ENCODE peak calls at places on chromosomes 12 and 14, in nine cellular contexts. J, R, W, G, L, B, N, H and D are unnamed samples.

GRCh38 chr12:45773734-45774133 is 44.2 kb downstream of the ARID2 start:
- DNase-seq in J (no peak), R (no peak), W (no peak), G (no peak), L (no peak), B (no peak), N (no peak), H (no peak), D (no peak)

GRCh38 chr12:124520896-124521295 is 46.5 kb downstream of the NCOR2 start:
- DNase-seq in J (no peak), R (no peak), W (no peak), G (no peak), L (no peak), B (no peak), N (no peak), H (no peak), D (no peak)

GRCh38 chr12:113097716-113098427 is 37.7 kb downstream of the RASAL1 start:
- DNase-seq in J (no peak), R (no peak), W (no peak), G (no peak), L (peak; percentile 23), B (no peak), N (no peak), H (no peak), D (no peak)

GRCh38 chr12:62466018-62466595 is 519 bp upstream of the MON2 start:
- DNase-seq in J (no peak), R (peak; percentile 49), W (peak; percentile 4), G (no peak), L (peak; percentile 32), B (peak; percentile 57), N (peak; percentile 34), H (peak; percentile 27), D (peak; percentile 44)

GRCh38 chr12:108728820-108729611 is 2.3 kb downstream of the CORO1C start:
- DNase-seq in J (no peak), R (peak; percentile 52), W (no peak), G (no peak), L (no peak), B (peak; percentile 65), N (no peak), H (no peak), D (no peak)

GRCh38 chr12:7229741-7230140 is 40.3 kb downstream of the PEX5 start:
- DNase-seq in J (no peak), R (no peak), W (no peak), G (no peak), L (no peak), B (no peak), N (no peak), H (no peak), D (peak; percentile 11)

GRCh38 chr14:41785696-41786095 is 179.0 kb downstream of the LRFN5 start:
- DNase-seq in J (no peak), R (peak; percentile 4), W (no peak), G (no peak), L (no peak), B (peak; percentile 34), N (no peak), H (peak; percentile 3), D (no peak)

GRCh38 chr14:84485016-84485415 is 1044.9 kb upstream of the FLRT2 start:
- DNase-seq in J (no peak), R (no peak), W (no peak), G (no peak), L (no peak), B (no peak), N (no peak), H (no peak), D (peak; percentile 14)

GRCh38 chr12:133181238-133181959 is at the start of gene ZNF268:
- DNase-seq in J (peak; percentile 75), R (peak; percentile 84), W (peak; percentile 84), G (peak; percentile 65), L (peak; percentile 85), B (peak; percentile 96), N (peak; percentile 90), H (peak; percentile 93), D (peak; percentile 92)

GRCh38 chr12:19431407-19432308 is 7.6 kb upstream of the AEBP2 start:
- DNase-seq in J (peak; percentile 38), R (peak; percentile 36), W (peak; percentile 25), G (no peak), L (no peak), B (no peak), N (peak; percentile 71), H (peak; percentile 58), D (peak; percentile 96)

GRCh38 chr12:96141216-96141944 is 52.8 kb upstream of the ELK3 start:
- DNase-seq in J (no peak), R (peak; percentile 85), W (no peak), G (no peak), L (no peak), B (peak; percentile 42), N (peak; percentile 66), H (no peak), D (no peak)

GRCh38 chr12:61095131-61095530 is 1165.1 kb upstream of the USP15 start:
- DNase-seq in J (no peak), R (no peak), W (no peak), G (no peak), L (no peak), B (no peak), N (peak; percentile 3), H (no peak), D (no peak)

GRCh38 chr12:89373772-89374572 is 21.7 kb upstream of the DUSP6 start:
- DNase-seq in J (no peak), R (peak; percentile 78), W (no peak), G (no peak), L (peak; percentile 86), B (no peak), N (peak; percentile 83), H (no peak), D (peak; percentile 82)

GRCh38 chr12:113289361-113289760 is 45.5 kb downstream of the SLC8B1 start:
- DNase-seq in J (no peak), R (no peak), W (no peak), G (no peak), L (no peak), B (no peak), N (no peak), H (no peak), D (no peak)

GRCh38 chr12:19757317-19757877 is 318.1 kb downstream of the AEBP2 start:
- DNase-seq in J (no peak), R (peak; percentile 45), W (no peak), G (no peak), L (peak; percentile 66), B (peak; percentile 71), N (no peak), H (peak; percentile 38), D (peak; percentile 38)

GRCh38 chr14:69392481-69392880 is 5.6 kb downstream of the ERH start:
- DNase-seq in J (no peak), R (no peak), W (no peak), G (no peak), L (no peak), B (no peak), N (no peak), H (no peak), D (no peak)

GRCh38 chr14:54350196-54350595 is 46.6 kb upstream of the CDKN3 start:
- DNase-seq in J (no peak), R (no peak), W (no peak), G (no peak), L (no peak), B (no peak), N (no peak), H (no peak), D (no peak)

GRCh38 chr12:133058203-133059125 is 21.2 kb downstream of the ZNF84 start:
- DNase-seq in J (no peak), R (no peak), W (no peak), G (no peak), L (no peak), B (no peak), N (no peak), H (no peak), D (no peak)

GRCh38 chr12:50257226-50258166 is 25.8 kb downstream of the LIMA1 start:
- DNase-seq in J (no peak), R (peak; percentile 69), W (no peak), G (no peak), L (no peak), B (no peak), N (peak; percentile 73), H (no peak), D (peak; percentile 75)

GRCh38 chr14:102916347-102917055 is 6.0 kb upstream of the AMN start:
- DNase-seq in J (no peak), R (no peak), W (no peak), G (no peak), L (no peak), B (no peak), N (no peak), H (no peak), D (no peak)

GRCh38 chr12:51307655-51308593 is 16.1 kb downstream of the BIN2 start:
- DNase-seq in J (peak; percentile 35), R (peak; percentile 79), W (no peak), G (no peak), L (peak; percentile 21), B (peak; percentile 26), N (peak; percentile 77), H (no peak), D (peak; percentile 91)

GRCh38 chr14:80136358-80136757 is 74.9 kb downstream of the DIO2 start:
- DNase-seq in J (no peak), R (peak; percentile 3), W (no peak), G (no peak), L (peak; percentile 4), B (no peak), N (no peak), H (peak; percentile 31), D (peak; percentile 94)

GRCh38 chr12:5188413-5188930 is 144.8 kb downstream of the KCNA5 start:
- DNase-seq in J (no peak), R (no peak), W (no peak), G (no peak), L (no peak), B (no peak), N (no peak), H (no peak), D (no peak)

GRCh38 chr14:53043107-53043704 is 92.4 kb upstream of the FERMT2 start:
- DNase-seq in J (no peak), R (no peak), W (no peak), G (no peak), L (no peak), B (no peak), N (no peak), H (no peak), D (no peak)

GRCh38 chr12:92118826-92119536 is 26.7 kb downstream of the BTG1 start:
- DNase-seq in J (no peak), R (no peak), W (no peak), G (no peak), L (no peak), B (no peak), N (no peak), H (no peak), D (no peak)

GRCh38 chr12:116159175-116159574 is 118.3 kb downstream of the MED13L start:
- DNase-seq in J (no peak), R (peak; percentile 57), W (no peak), G (no peak), L (no peak), B (no peak), N (peak; percentile 62), H (no peak), D (no peak)

GRCh38 chr12:55713721-55714120 is 2.1 kb upstream of the BLOC1S1 start:
- DNase-seq in J (no peak), R (peak; percentile 71), W (no peak), G (no peak), L (no peak), B (peak; percentile 86), N (peak; percentile 45), H (no peak), D (peak; percentile 86)